ENCODE peak calls at places on chromosome 5, in four cellular contexts. T is HCT116, N is SK-N-SH, H is GM23248. X is an unnamed sample.

GRCh38 chr5:127041571-127041970 is 11.2 kb upstream of the MARCHF3 start:
- DNase-seq in T (no peak), N (no peak), H (peak), X (no peak)

GRCh38 chr5:98630621-98631020 is 142.8 kb upstream of the RGMB start:
- DNase-seq in T (no peak), N (no peak), H (no peak), X (no peak)

GRCh38 chr5:143002459-143003327 is 232.5 kb downstream of the ARHGAP26 start:
- DNase-seq in T (no peak), N (no peak), H (peak), X (peak)

GRCh38 chr5:1445313-1445894 is at the start of gene SLC6A3:
- DNase-seq in T (no peak), N (peak), H (no peak), X (peak)

GRCh38 chr5:39519566-39520231 is 94.9 kb upstream of the DAB2 start:
- DNase-seq in T (no peak), N (no peak), H (peak), X (no peak)

GRCh38 chr5:43661102-43661501 is 58.1 kb downstream of the NNT start:
- DNase-seq in T (peak), N (peak), H (peak), X (peak)

GRCh38 chr5:131272365-131273123 is 8.7 kb downstream of the CDC42SE2 start:
- DNase-seq in T (no peak), N (no peak), H (no peak), X (no peak)

GRCh38 chr5:42360061-42360460 is 63.2 kb upstream of the GHR start:
- DNase-seq in T (no peak), N (no peak), H (peak), X (no peak)

GRCh38 chr5:93997562-93997961 is 256.2 kb upstream of the POU5F2 start:
- DNase-seq in T (no peak), N (no peak), H (no peak), X (no peak)

GRCh38 chr5:36836831-36837230 is 39.7 kb upstream of the NIPBL start:
- DNase-seq in T (no peak), N (no peak), H (no peak), X (no peak)

GRCh38 chr5:150138551-150139265 is 16.9 kb downstream of the PDGFRB start:
- DNase-seq in T (no peak), N (peak), H (peak), X (peak)

GRCh38 chr5:124398471-124398870 is 348.0 kb downstream of the ZNF608 start:
- DNase-seq in T (no peak), N (peak), H (peak), X (no peak)

GRCh38 chr5:168366124-168366523 is 74.7 kb downstream of the WWC1 start:
- DNase-seq in T (no peak), N (no peak), H (peak), X (no peak)

GRCh38 chr5:116451905-116452450 is 122.6 kb downstream of the SEMA6A start:
- DNase-seq in T (no peak), N (no peak), H (peak), X (no peak)

GRCh38 chr5:766666-767431 is 17.7 kb downstream of the ZDHHC11B start:
- DNase-seq in T (no peak), N (peak), H (no peak), X (no peak)

GRCh38 chr5:135706474-135706873 is 127.7 kb upstream of the CXCL14 start:
- DNase-seq in T (no peak), N (no peak), H (no peak), X (no peak)
- H2AFZ ChIP-seq in T (no peak), N (no peak), H (no peak), X (no peak)

GRCh38 chr5:33827885-33828284 is 63.9 kb downstream of the ADAMTS12 start:
- DNase-seq in T (no peak), N (no peak), H (peak), X (no peak)

GRCh38 chr5:33829430-33829829 is 62.4 kb downstream of the ADAMTS12 start:
- DNase-seq in T (no peak), N (no peak), H (no peak), X (no peak)

GRCh38 chr5:33828611-33829286 is 63.0 kb downstream of the ADAMTS12 start:
- DNase-seq in T (no peak), N (no peak), H (no peak), X (no peak)

GRCh38 chr5:33827335-33827734 is 64.5 kb downstream of the ADAMTS12 start:
- DNase-seq in T (no peak), N (no peak), H (peak), X (no peak)

DNA sequence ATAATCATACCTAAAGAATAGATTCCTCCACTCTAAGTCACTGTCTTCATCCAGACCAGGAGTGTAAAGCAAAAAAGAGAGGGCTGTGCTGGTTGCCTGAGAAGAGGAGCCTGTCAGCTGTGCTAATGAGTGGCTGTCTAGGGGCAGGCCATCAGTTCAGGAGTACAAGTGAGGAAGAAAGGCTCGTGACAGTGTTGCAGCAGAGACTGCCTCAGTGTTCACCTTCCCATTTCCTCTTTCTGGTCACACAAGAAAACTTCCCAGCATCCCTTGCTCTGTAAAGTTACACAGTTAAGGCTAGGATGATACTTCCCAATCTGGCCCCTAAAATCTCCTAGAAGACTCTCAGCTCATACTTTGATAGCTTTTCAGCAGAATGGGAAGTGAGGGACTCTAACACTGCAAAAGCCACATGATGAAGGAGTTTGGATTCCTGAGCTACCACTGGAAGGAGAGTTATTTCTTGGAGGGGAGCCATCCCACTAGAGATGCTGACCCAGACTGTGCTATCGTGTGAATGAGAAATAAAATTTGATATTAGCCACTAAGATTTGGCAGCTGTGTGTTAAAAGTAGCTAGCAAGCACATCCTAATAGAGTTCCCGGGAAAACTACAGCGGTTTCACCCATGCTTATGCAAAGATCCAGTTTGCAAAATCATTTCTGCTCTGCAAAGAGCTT is 67.1 kb downstream of the ADAMTS12 start:
- DNase-seq in T (no peak), N (no peak), H (peak), X (no peak)
- TF ChIP-seq EZH2phosphoT487 in T (no peak), N (no peak), H (no peak), X (no peak)

DNA sequence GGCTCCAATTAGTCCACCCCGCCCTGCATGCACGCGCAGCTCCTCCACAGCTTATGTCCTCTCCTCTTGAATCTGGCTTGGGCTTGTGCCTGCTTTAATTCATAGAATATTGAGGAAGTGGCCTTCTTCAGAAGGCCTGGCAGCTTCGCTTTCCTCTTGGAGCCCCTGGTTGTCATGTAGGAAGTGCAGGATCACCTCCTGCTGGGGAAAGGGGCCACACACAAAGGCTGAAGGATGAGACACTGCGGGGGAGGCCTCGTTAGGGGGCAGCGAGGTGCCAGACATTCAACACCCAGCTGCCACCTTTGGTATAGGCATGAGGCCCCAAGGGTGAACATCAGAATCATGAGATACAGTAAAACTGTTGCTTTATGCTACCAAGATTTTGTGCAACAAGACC is 2.7 kb upstream of the CNOT6 start:
- DNase-seq in T (no peak), N (no peak), H (no peak), X (no peak)
- H3K9ac ChIP-seq in T (no peak), N (no peak), H (no peak), X (no peak)

DNA sequence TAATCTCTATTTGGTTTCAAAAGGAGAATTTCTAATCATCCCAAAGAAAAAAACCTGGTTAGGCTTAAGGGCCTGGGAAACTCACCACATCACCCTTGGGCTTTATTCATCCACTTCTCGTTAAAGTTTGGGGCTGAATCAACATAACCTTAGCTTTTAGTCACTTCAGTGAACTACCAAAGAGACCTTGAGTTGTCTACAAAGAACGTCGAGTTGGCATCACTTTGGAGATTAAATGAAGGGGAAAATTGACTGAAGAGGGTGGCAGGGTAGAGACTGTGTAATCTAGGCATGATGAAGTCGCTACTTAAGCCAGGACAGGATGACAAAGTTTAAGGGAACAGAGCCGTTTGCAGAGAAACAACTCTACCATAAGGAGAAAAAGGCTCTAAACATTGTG is 341.4 kb downstream of the RAB3C start:
- DNase-seq in T (no peak), N (no peak), H (peak), X (peak)
- H2AFZ ChIP-seq in T (no peak), N (no peak), H (no peak), X (no peak)